ENCODE peak calls at places on chromosomes 6 and 20, in ten cellular contexts. Y is vagina, S is testis, V is A549, A is breast epithelium, J is ovary, G is HCT116, Q is IMR-90, D is stomach, R is H1. L is an unnamed sample. For H3K4me1, the result is how much of the 10 kb centered on the place peaks cover.

GRCh38 chr6:56959938-56960337 is 5.0 kb downstream of the BEND6 start:
- DNase-seq in Y (no peak), S (no peak), V (no peak), A (no peak), J (no peak), G (no peak), Q (peak), D (no peak), R (no peak), L (no peak)

GRCh38 chr20:34541264-34541901 is 17.1 kb upstream of the MAP1LC3A start:
- DNase-seq in Y (no peak), S (no peak), V (no peak), A (no peak), J (no peak), G (no peak), Q (no peak), D (no peak), R (no peak), L (no peak)

GRCh38 chr20:34210271-34210670 is 31.0 kb upstream of the ASIP start:
- DNase-seq in Y (no peak), S (no peak), V (no peak), A (no peak), J (no peak), G (no peak), Q (no peak), D (no peak), R (no peak), L (no peak)

GRCh38 chr20:18639501-18639979 is 51.7 kb downstream of the DTD1 start:
- DNase-seq in Y (no peak), S (no peak), V (no peak), A (no peak), J (no peak), G (no peak), Q (no peak), D (no peak), R (no peak), L (no peak)

GRCh38 chr6:12138377-12138776 is 126.3 kb downstream of the HIVEP1 start:
- DNase-seq in Y (no peak), S (no peak), V (no peak), A (no peak), J (no peak), G (no peak), Q (no peak), D (no peak), R (no peak), L (no peak)

GRCh38 chr6:127812985-127813681 is 87.7 kb downstream of the THEMIS start:
- DNase-seq in Y (no peak), S (no peak), V (no peak), A (no peak), J (no peak), G (no peak), Q (no peak), D (no peak), R (no peak), L (no peak)

GRCh38 chr6:169168706-169169105 is 84.9 kb downstream of the THBS2 start:
- DNase-seq in Y (peak), S (no peak), V (no peak), A (no peak), J (no peak), G (no peak), Q (no peak), D (peak), R (no peak), L (no peak)

GRCh38 chr6:91298543-91299145 is 711.8 kb upstream of the MAP3K7 start:
- DNase-seq in Y (no peak), S (no peak), V (no peak), A (no peak), J (no peak), G (no peak), Q (no peak), D (no peak), R (peak), L (no peak)

GRCh38 chr20:31494131-31494530 is 19.0 kb downstream of the REM1 start:
- DNase-seq in Y (no peak), S (no peak), V (peak), A (no peak), J (peak), G (peak), Q (peak), D (no peak), R (no peak), L (peak)
- TF ChIP-seq CTCF in Y (no peak), S (peak), V (peak), A (no peak), J (no peak), G (peak), Q (peak), D (no peak), R (peak), L (peak)

GRCh38 chr6:28254340-28254618 is 2.2 kb upstream of the ZKSCAN4 start:
- DNase-seq in Y (no peak), S (no peak), V (no peak), A (no peak), J (no peak), G (no peak), Q (no peak), D (no peak), R (no peak), L (no peak)
- TF ChIP-seq POLR2A in Y (no peak), S (no peak), V (no peak), A (no peak), J (no peak), G (no peak), Q (no peak), D (no peak), R (no peak), L (no peak)

GRCh38 chr6:90192857-90193256 is 103.8 kb downstream of the BACH2 start:
- DNase-seq in Y (no peak), S (no peak), V (no peak), A (no peak), J (no peak), G (no peak), Q (no peak), D (no peak), R (no peak), L (no peak)
- H3K4me1 ChIP-seq in Y (under half), S (under half), V (under half), A (under half), J (under half), G (under half), Q (under half), D (under half), R (under half), L (under half)

DNA sequence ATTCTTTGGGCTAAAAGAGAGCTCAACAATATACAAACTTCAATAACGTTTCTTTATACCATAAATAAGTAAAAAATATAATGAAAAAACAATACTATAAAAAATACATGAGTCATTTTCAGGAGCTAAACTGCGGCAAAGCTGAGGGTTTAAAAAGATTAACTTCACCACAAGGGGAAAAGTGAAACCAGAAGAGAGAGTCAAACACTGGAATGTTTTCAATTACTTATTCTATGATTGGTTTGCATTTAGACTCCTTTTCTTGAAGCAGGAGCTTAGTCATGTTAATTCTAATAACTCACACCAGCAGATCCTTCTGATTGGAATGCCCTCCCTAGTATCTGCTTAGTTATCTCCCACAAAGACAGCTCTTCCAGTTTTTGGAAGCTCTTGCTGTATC is 627.3 kb downstream of the UTRN start:
- DNase-seq in Y (no peak), S (no peak), V (no peak), A (no peak), J (no peak), G (no peak), Q (peak), D (no peak), R (no peak), L (no peak)
- TF ChIP-seq CTCF in Y (no peak), S (no peak), V (no peak), A (no peak), J (no peak), G (peak), Q (peak), D (no peak), R (no peak), L (no peak)

GRCh38 chr20:32839982-32840285 is 18.8 kb upstream of the EFCAB8 start:
- DNase-seq in Y (no peak), S (no peak), V (no peak), A (no peak), J (no peak), G (no peak), Q (no peak), D (no peak), R (no peak), L (no peak)

GRCh38 chr20:32841174-32841573 is 17.5 kb upstream of the EFCAB8 start:
- DNase-seq in Y (no peak), S (no peak), V (no peak), A (no peak), J (no peak), G (no peak), Q (no peak), D (no peak), R (no peak), L (no peak)

GRCh38 chr20:32839227-32839981 is 19.3 kb upstream of the EFCAB8 start:
- DNase-seq in Y (no peak), S (no peak), V (no peak), A (no peak), J (no peak), G (no peak), Q (no peak), D (no peak), R (no peak), L (no peak)

GRCh38 chr20:32842688-32843524 is 15.8 kb upstream of the EFCAB8 start:
- DNase-seq in Y (no peak), S (no peak), V (no peak), A (no peak), J (no peak), G (no peak), Q (no peak), D (no peak), R (no peak), L (no peak)

GRCh38 chr20:32841632-32842031 is 17.1 kb upstream of the EFCAB8 start:
- DNase-seq in Y (no peak), S (no peak), V (no peak), A (no peak), J (no peak), G (no peak), Q (no peak), D (no peak), R (no peak), L (no peak)
- TF ChIP-seq POLR2A in Y (no peak), S (no peak), V (no peak), A (no peak), J (no peak), G (no peak), Q (no peak), D (no peak), R (no peak), L (no peak)

L was measured in uterus.